ENCODE peak calls at places on chromosomes 6 and 20, in nine cellular contexts. One of them, this sample, is unnamed.

GRCh38 chr6:32609731-32610640 is 20.3 kb upstream of the HLA-DRB1 start:
- DNase-seq in OCI-M1: peak
- DNase-seq in NCI-H1694: no peak
- DNase-seq in amniotic epithelial cell: peak
- DNase-seq in neural crest cell: peak
- DNase-seq in CD8-positive, alpha-beta memory T cell: peak
- DNase-seq in pons: peak
- DNase-seq in GM12865: peak
- DNase-seq in small intestine: peak
- DNase-seq in this sample: no peak

GRCh38 chr6:80541886-80542285 is 435.4 kb downstream of the BCKDHB start:
- DNase-seq in OCI-M1: peak
- DNase-seq in NCI-H1694: no peak
- DNase-seq in amniotic epithelial cell: no peak
- DNase-seq in neural crest cell: no peak
- DNase-seq in CD8-positive, alpha-beta memory T cell: no peak
- DNase-seq in pons: no peak
- DNase-seq in GM12865: no peak
- DNase-seq in small intestine: no peak
- DNase-seq in this sample: no peak

GRCh38 chr6:99882151-99882702 is 111.8 kb downstream of the MCHR2 start:
- DNase-seq in OCI-M1: no peak
- DNase-seq in NCI-H1694: no peak
- DNase-seq in amniotic epithelial cell: no peak
- DNase-seq in neural crest cell: no peak
- DNase-seq in CD8-positive, alpha-beta memory T cell: peak
- DNase-seq in pons: no peak
- DNase-seq in GM12865: no peak
- DNase-seq in small intestine: no peak
- DNase-seq in this sample: no peak

GRCh38 chr6:139135578-139136545 is 982 bp downstream of the HECA start:
- DNase-seq in OCI-M1: peak
- DNase-seq in NCI-H1694: no peak
- DNase-seq in amniotic epithelial cell: no peak
- DNase-seq in neural crest cell: peak
- DNase-seq in CD8-positive, alpha-beta memory T cell: peak
- DNase-seq in pons: peak
- DNase-seq in GM12865: peak
- DNase-seq in small intestine: peak
- DNase-seq in this sample: no peak

GRCh38 chr6:24547243-24547642 is 52.5 kb downstream of the ALDH5A1 start:
- DNase-seq in OCI-M1: peak
- DNase-seq in NCI-H1694: peak
- DNase-seq in amniotic epithelial cell: peak
- DNase-seq in neural crest cell: no peak
- DNase-seq in CD8-positive, alpha-beta memory T cell: peak
- DNase-seq in pons: no peak
- DNase-seq in GM12865: peak
- DNase-seq in small intestine: no peak
- DNase-seq in this sample: no peak

GRCh38 chr6:23420659-23421350 is 705.2 kb upstream of the NRSN1 start:
- DNase-seq in OCI-M1: no peak
- DNase-seq in NCI-H1694: no peak
- DNase-seq in amniotic epithelial cell: no peak
- DNase-seq in neural crest cell: no peak
- DNase-seq in CD8-positive, alpha-beta memory T cell: no peak
- DNase-seq in pons: no peak
- DNase-seq in GM12865: no peak
- DNase-seq in small intestine: no peak
- DNase-seq in this sample: no peak

GRCh38 chr20:50251992-50252491 is 61.4 kb downstream of the CEBPB start:
- DNase-seq in OCI-M1: no peak
- DNase-seq in NCI-H1694: no peak
- DNase-seq in amniotic epithelial cell: peak
- DNase-seq in neural crest cell: no peak
- DNase-seq in CD8-positive, alpha-beta memory T cell: no peak
- DNase-seq in pons: no peak
- DNase-seq in GM12865: no peak
- DNase-seq in small intestine: no peak
- DNase-seq in this sample: no peak

GRCh38 chr6:129280719-129281118 is 397.8 kb downstream of the LAMA2 start:
- DNase-seq in OCI-M1: no peak
- DNase-seq in NCI-H1694: no peak
- DNase-seq in amniotic epithelial cell: no peak
- DNase-seq in neural crest cell: no peak
- DNase-seq in CD8-positive, alpha-beta memory T cell: no peak
- DNase-seq in pons: no peak
- DNase-seq in GM12865: peak
- DNase-seq in small intestine: no peak
- DNase-seq in this sample: no peak

GRCh38 chr6:170127151-170127550 is 163.7 kb downstream of the DLL1 start:
- DNase-seq in OCI-M1: no peak
- DNase-seq in NCI-H1694: no peak
- DNase-seq in amniotic epithelial cell: no peak
- DNase-seq in neural crest cell: no peak
- DNase-seq in CD8-positive, alpha-beta memory T cell: no peak
- DNase-seq in pons: no peak
- DNase-seq in GM12865: no peak
- DNase-seq in small intestine: no peak
- DNase-seq in this sample: no peak

GRCh38 chr20:57654363-57654997 is 34.3 kb upstream of the ZBP1 start:
- DNase-seq in OCI-M1: peak
- DNase-seq in NCI-H1694: peak
- DNase-seq in amniotic epithelial cell: peak
- DNase-seq in neural crest cell: peak
- DNase-seq in CD8-positive, alpha-beta memory T cell: peak
- DNase-seq in pons: peak
- DNase-seq in GM12865: peak
- DNase-seq in small intestine: peak
- DNase-seq in this sample: no peak

GRCh38 chr6:49736017-49736508 is 8.1 kb downstream of the CRISP3 start:
- DNase-seq in OCI-M1: peak
- DNase-seq in NCI-H1694: no peak
- DNase-seq in amniotic epithelial cell: no peak
- DNase-seq in neural crest cell: no peak
- DNase-seq in CD8-positive, alpha-beta memory T cell: no peak
- DNase-seq in pons: no peak
- DNase-seq in GM12865: no peak
- DNase-seq in small intestine: no peak
- DNase-seq in this sample: no peak

GRCh38 chr20:46458891-46459750 is 52.7 kb upstream of the ELMO2 start:
- DNase-seq in OCI-M1: no peak
- DNase-seq in NCI-H1694: no peak
- DNase-seq in amniotic epithelial cell: peak
- DNase-seq in neural crest cell: peak
- DNase-seq in CD8-positive, alpha-beta memory T cell: no peak
- DNase-seq in pons: peak
- DNase-seq in GM12865: no peak
- DNase-seq in small intestine: peak
- DNase-seq in this sample: no peak

GRCh38 chr6:79048611-79049010 is 29.4 kb downstream of the PHIP start:
- DNase-seq in OCI-M1: peak
- DNase-seq in NCI-H1694: no peak
- DNase-seq in amniotic epithelial cell: peak
- DNase-seq in neural crest cell: peak
- DNase-seq in CD8-positive, alpha-beta memory T cell: no peak
- DNase-seq in pons: no peak
- DNase-seq in GM12865: no peak
- DNase-seq in small intestine: peak
- DNase-seq in this sample: no peak

GRCh38 chr20:61288331-61288784 is 36.3 kb downstream of the CDH4 start:
- DNase-seq in OCI-M1: no peak
- DNase-seq in NCI-H1694: no peak
- DNase-seq in amniotic epithelial cell: no peak
- DNase-seq in neural crest cell: no peak
- DNase-seq in CD8-positive, alpha-beta memory T cell: no peak
- DNase-seq in pons: no peak
- DNase-seq in GM12865: no peak
- DNase-seq in small intestine: no peak
- DNase-seq in this sample: no peak

GRCh38 chr6:129929433-129929832 is 68.3 kb upstream of the TMEM244 start:
- DNase-seq in OCI-M1: no peak
- DNase-seq in NCI-H1694: no peak
- DNase-seq in amniotic epithelial cell: peak
- DNase-seq in neural crest cell: no peak
- DNase-seq in CD8-positive, alpha-beta memory T cell: no peak
- DNase-seq in pons: peak
- DNase-seq in GM12865: no peak
- DNase-seq in small intestine: no peak
- DNase-seq in this sample: no peak

GRCh38 chr6:153312633-153313032 is 181.6 kb upstream of the RGS17 start:
- DNase-seq in OCI-M1: peak
- DNase-seq in NCI-H1694: peak
- DNase-seq in amniotic epithelial cell: peak
- DNase-seq in neural crest cell: peak
- DNase-seq in CD8-positive, alpha-beta memory T cell: no peak
- DNase-seq in pons: peak
- DNase-seq in GM12865: peak
- DNase-seq in small intestine: peak
- DNase-seq in this sample: no peak

GRCh38 chr20:22001886-22002285 is 296.4 kb downstream of the PAX1 start:
- DNase-seq in OCI-M1: no peak
- DNase-seq in NCI-H1694: no peak
- DNase-seq in amniotic epithelial cell: no peak
- DNase-seq in neural crest cell: no peak
- DNase-seq in CD8-positive, alpha-beta memory T cell: no peak
- DNase-seq in pons: no peak
- DNase-seq in GM12865: no peak
- DNase-seq in small intestine: no peak
- DNase-seq in this sample: no peak

GRCh38 chr6:14459315-14459714 is 341.7 kb downstream of the CD83 start:
- DNase-seq in OCI-M1: no peak
- DNase-seq in NCI-H1694: no peak
- DNase-seq in amniotic epithelial cell: no peak
- DNase-seq in neural crest cell: no peak
- DNase-seq in CD8-positive, alpha-beta memory T cell: no peak
- DNase-seq in pons: no peak
- DNase-seq in GM12865: no peak
- DNase-seq in small intestine: no peak
- DNase-seq in this sample: no peak

GRCh38 chr20:48126227-48126740 is 341.0 kb upstream of the SULF2 start:
- DNase-seq in OCI-M1: no peak
- DNase-seq in NCI-H1694: no peak
- DNase-seq in amniotic epithelial cell: no peak
- DNase-seq in neural crest cell: peak
- DNase-seq in CD8-positive, alpha-beta memory T cell: no peak
- DNase-seq in pons: no peak
- DNase-seq in GM12865: no peak
- DNase-seq in small intestine: no peak
- DNase-seq in this sample: no peak

GRCh38 chr6:112007805-112008204 is 46.1 kb upstream of the CCN6 start:
- DNase-seq in OCI-M1: peak
- DNase-seq in NCI-H1694: no peak
- DNase-seq in amniotic epithelial cell: no peak
- DNase-seq in neural crest cell: no peak
- DNase-seq in CD8-positive, alpha-beta memory T cell: no peak
- DNase-seq in pons: peak
- DNase-seq in GM12865: peak
- DNase-seq in small intestine: no peak
- DNase-seq in this sample: no peak

GRCh38 chr20:59165794-59166709 is 2.4 kb downstream of the ZNF831 start:
- DNase-seq in OCI-M1: no peak
- DNase-seq in NCI-H1694: no peak
- DNase-seq in amniotic epithelial cell: no peak
- DNase-seq in neural crest cell: no peak
- DNase-seq in CD8-positive, alpha-beta memory T cell: peak
- DNase-seq in pons: no peak
- DNase-seq in GM12865: no peak
- DNase-seq in small intestine: peak
- DNase-seq in this sample: no peak

GRCh38 chr6:135475292-135475886 is 22.2 kb downstream of the AHI1 start:
- DNase-seq in OCI-M1: no peak
- DNase-seq in NCI-H1694: no peak
- DNase-seq in amniotic epithelial cell: peak
- DNase-seq in neural crest cell: no peak
- DNase-seq in CD8-positive, alpha-beta memory T cell: no peak
- DNase-seq in pons: no peak
- DNase-seq in GM12865: no peak
- DNase-seq in small intestine: no peak
- DNase-seq in this sample: no peak

This sample was measured in thoracic aorta.